ENCODE peak calls at places on chromosomes 2 and 18, in seven cellular contexts. One of them, this sample, is unnamed.

GRCh38 chr2:163039266-163039665 is 200.7 kb upstream of the KCNH7 start:
- DNase-seq in brain microvascular endothelial cell: no peak
- DNase-seq in bronchial epithelial cell: no peak
- DNase-seq in GM12864: no peak
- DNase-seq in MCF 10A: no peak
- DNase-seq in CD8-positive, alpha-beta T cell: no peak
- DNase-seq in AG09309: no peak
- DNase-seq in this sample: no peak

GRCh38 chr2:96733931-96734330 is 5.9 kb downstream of the LMAN2L start:
- DNase-seq in MCF 10A: no peak
- DNase-seq in brain microvascular endothelial cell: no peak
- DNase-seq in bronchial epithelial cell: no peak
- DNase-seq in AG09309: no peak
- DNase-seq in GM12864: no peak
- DNase-seq in CD8-positive, alpha-beta T cell: no peak
- DNase-seq in this sample: no peak

GRCh38 chr2:8554296-8554806 is 127.5 kb upstream of the ID2 start:
- DNase-seq in CD8-positive, alpha-beta T cell: no peak
- DNase-seq in brain microvascular endothelial cell: no peak
- DNase-seq in GM12864: no peak
- DNase-seq in MCF 10A: no peak
- DNase-seq in bronchial epithelial cell: no peak
- DNase-seq in AG09309: no peak
- DNase-seq in this sample: no peak

GRCh38 chr2:102101097-102101843 is 41.3 kb upstream of the IL1R1 start:
- DNase-seq in GM12864: no peak
- DNase-seq in CD8-positive, alpha-beta T cell: no peak
- DNase-seq in brain microvascular endothelial cell: no peak
- DNase-seq in AG09309: no peak
- DNase-seq in bronchial epithelial cell: no peak
- DNase-seq in MCF 10A: no peak
- DNase-seq in this sample: no peak

GRCh38 chr2:20282916-20283592 is 58.1 kb upstream of the SDC1 start:
- DNase-seq in GM12864: no peak
- DNase-seq in MCF 10A: no peak
- DNase-seq in CD8-positive, alpha-beta T cell: no peak
- DNase-seq in brain microvascular endothelial cell: no peak
- DNase-seq in AG09309: no peak
- DNase-seq in bronchial epithelial cell: no peak
- DNase-seq in this sample: no peak

GRCh38 chr18:48899558-48900174 is 51.1 kb downstream of the SMAD7 start:
- DNase-seq in brain microvascular endothelial cell: no peak
- DNase-seq in CD8-positive, alpha-beta T cell: no peak
- DNase-seq in AG09309: no peak
- DNase-seq in bronchial epithelial cell: peak; percentile 51
- DNase-seq in MCF 10A: no peak
- DNase-seq in GM12864: no peak
- DNase-seq in this sample: no peak

GRCh38 chr2:46780801-46781445 is 134.7 kb downstream of the MCFD2 start:
- DNase-seq in bronchial epithelial cell: no peak
- DNase-seq in AG09309: peak; percentile 85
- DNase-seq in CD8-positive, alpha-beta T cell: no peak
- DNase-seq in MCF 10A: no peak
- DNase-seq in GM12864: no peak
- DNase-seq in brain microvascular endothelial cell: no peak
- DNase-seq in this sample: no peak

GRCh38 chr2:128625966-128626757 is 307.5 kb upstream of the HS6ST1 start:
- DNase-seq in bronchial epithelial cell: no peak
- DNase-seq in MCF 10A: no peak
- DNase-seq in brain microvascular endothelial cell: no peak
- DNase-seq in GM12864: no peak
- DNase-seq in AG09309: no peak
- DNase-seq in CD8-positive, alpha-beta T cell: no peak
- DNase-seq in this sample: no peak

GRCh38 chr2:174748948-174749347 is 15.3 kb downstream of the CHRNA1 start:
- DNase-seq in AG09309: no peak
- DNase-seq in MCF 10A: peak; percentile 81
- DNase-seq in bronchial epithelial cell: peak; percentile 84
- DNase-seq in brain microvascular endothelial cell: peak; percentile 53
- DNase-seq in GM12864: no peak
- DNase-seq in CD8-positive, alpha-beta T cell: peak; percentile 53
- DNase-seq in this sample: peak; percentile 58

GRCh38 chr2:152518016-152518415 is 183.0 kb downstream of the FMNL2 start:
- DNase-seq in MCF 10A: no peak
- DNase-seq in CD8-positive, alpha-beta T cell: no peak
- DNase-seq in GM12864: no peak
- DNase-seq in brain microvascular endothelial cell: no peak
- DNase-seq in AG09309: no peak
- DNase-seq in bronchial epithelial cell: no peak
- DNase-seq in this sample: no peak

GRCh38 chr2:149597050-149598013 is 9.8 kb upstream of the MMADHC start:
- DNase-seq in AG09309: peak; percentile 86
- DNase-seq in CD8-positive, alpha-beta T cell: peak; percentile 6
- DNase-seq in bronchial epithelial cell: peak; percentile 85
- DNase-seq in brain microvascular endothelial cell: peak; percentile 90
- DNase-seq in MCF 10A: peak; percentile 79
- DNase-seq in GM12864: peak; percentile 68
- DNase-seq in this sample: peak; percentile 63

GRCh38 chr2:85584354-85584856 is at the start of gene VAMP5:
- DNase-seq in GM12864: no peak
- DNase-seq in bronchial epithelial cell: no peak
- DNase-seq in AG09309: no peak
- DNase-seq in MCF 10A: no peak
- DNase-seq in brain microvascular endothelial cell: no peak
- DNase-seq in CD8-positive, alpha-beta T cell: no peak
- DNase-seq in this sample: peak; percentile 88

GRCh38 chr2:128693630-128694029 is 375.0 kb upstream of the HS6ST1 start:
- DNase-seq in AG09309: no peak
- DNase-seq in MCF 10A: no peak
- DNase-seq in bronchial epithelial cell: no peak
- DNase-seq in brain microvascular endothelial cell: no peak
- DNase-seq in CD8-positive, alpha-beta T cell: no peak
- DNase-seq in GM12864: no peak
- DNase-seq in this sample: no peak

GRCh38 chr2:67581751-67582150 is 184.6 kb downstream of the ETAA1 start:
- DNase-seq in MCF 10A: no peak
- DNase-seq in GM12864: no peak
- DNase-seq in AG09309: no peak
- DNase-seq in bronchial epithelial cell: no peak
- DNase-seq in brain microvascular endothelial cell: no peak
- DNase-seq in CD8-positive, alpha-beta T cell: no peak
- DNase-seq in this sample: no peak

GRCh38 chr2:73859721-73860586 is 31.2 kb downstream of the STAMBP start:
- DNase-seq in bronchial epithelial cell: peak; percentile 87
- DNase-seq in CD8-positive, alpha-beta T cell: no peak
- DNase-seq in brain microvascular endothelial cell: peak; percentile 89
- DNase-seq in GM12864: no peak
- DNase-seq in AG09309: peak; percentile 41
- DNase-seq in MCF 10A: peak; percentile 68
- DNase-seq in this sample: no peak

DNA sequence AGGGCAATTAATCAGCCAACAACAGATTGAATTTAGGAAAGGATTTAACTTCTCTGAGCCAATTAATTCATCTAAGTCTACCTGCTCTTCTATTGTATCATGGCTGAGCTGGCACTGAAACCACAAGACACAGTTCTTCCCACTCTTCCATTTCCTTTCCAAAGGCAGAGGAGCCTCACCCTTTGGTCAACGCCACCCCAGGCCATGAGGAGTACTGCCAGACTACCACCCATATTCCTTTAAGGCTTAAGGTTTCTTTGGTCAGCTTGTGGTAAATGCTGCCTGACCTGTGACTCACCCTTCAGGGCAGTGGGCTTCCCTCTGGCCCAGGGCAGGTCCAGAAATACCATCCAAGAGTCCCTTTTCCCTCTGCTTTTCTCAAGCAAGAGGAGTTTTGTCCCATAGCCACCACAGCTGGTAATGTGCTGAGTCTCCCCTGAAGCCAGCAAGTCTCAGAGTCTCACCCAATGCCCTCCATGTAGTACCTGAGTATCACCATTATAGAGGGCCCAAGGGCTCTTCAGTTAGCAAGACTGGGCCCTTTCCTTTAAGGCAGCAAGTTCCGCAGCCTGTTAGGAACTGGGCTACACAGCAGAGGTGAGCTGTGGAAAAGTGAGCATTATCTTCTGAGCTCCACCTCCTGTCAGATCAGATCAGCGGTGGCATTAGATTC is 900.5 kb upstream of the CRIM1 start:
- DNase-seq in brain microvascular endothelial cell: peak; percentile 22
- DNase-seq in GM12864: no peak
- DNase-seq in bronchial epithelial cell: peak; percentile 17
- DNase-seq in AG09309: no peak
- DNase-seq in MCF 10A: peak; percentile 61
- DNase-seq in CD8-positive, alpha-beta T cell: no peak
- DNase-seq in this sample: no peak
- TF ChIP-seq CTCF in brain microvascular endothelial cell: peak; percentile 72
- TF ChIP-seq CTCF in GM12864: peak; percentile 26
- TF ChIP-seq CTCF in bronchial epithelial cell: no peak
- TF ChIP-seq CTCF in AG09309: no peak
- TF ChIP-seq CTCF in MCF 10A: peak; percentile 24
- TF ChIP-seq CTCF in CD8-positive, alpha-beta T cell: no peak
- TF ChIP-seq CTCF in this sample: peak; percentile 0

GRCh38 chr2:231786917-231787292 is 660 bp downstream of the COPS7B start:
- DNase-seq in CD8-positive, alpha-beta T cell: no peak
- DNase-seq in GM12864: no peak
- DNase-seq in brain microvascular endothelial cell: no peak
- DNase-seq in MCF 10A: no peak
- DNase-seq in AG09309: no peak
- DNase-seq in bronchial epithelial cell: no peak
- DNase-seq in this sample: no peak

GRCh38 chr2:231781798-231782726 is 980 bp upstream of the PDE6D start:
- DNase-seq in brain microvascular endothelial cell: peak; percentile 29
- DNase-seq in GM12864: no peak
- DNase-seq in bronchial epithelial cell: peak; percentile 90
- DNase-seq in CD8-positive, alpha-beta T cell: no peak
- DNase-seq in AG09309: no peak
- DNase-seq in MCF 10A: peak; percentile 61
- DNase-seq in this sample: peak; percentile 46

GRCh38 chr2:231785822-231786176 is 446 bp upstream of the COPS7B start:
- DNase-seq in MCF 10A: no peak
- DNase-seq in AG09309: no peak
- DNase-seq in GM12864: no peak
- DNase-seq in bronchial epithelial cell: no peak
- DNase-seq in brain microvascular endothelial cell: no peak
- DNase-seq in CD8-positive, alpha-beta T cell: no peak
- DNase-seq in this sample: no peak

GRCh38 chr2:231785413-231785812 is 832 bp upstream of the COPS7B start:
- DNase-seq in MCF 10A: no peak
- DNase-seq in GM12864: no peak
- DNase-seq in CD8-positive, alpha-beta T cell: no peak
- DNase-seq in bronchial epithelial cell: no peak
- DNase-seq in brain microvascular endothelial cell: no peak
- DNase-seq in AG09309: no peak
- DNase-seq in this sample: no peak

DNA sequence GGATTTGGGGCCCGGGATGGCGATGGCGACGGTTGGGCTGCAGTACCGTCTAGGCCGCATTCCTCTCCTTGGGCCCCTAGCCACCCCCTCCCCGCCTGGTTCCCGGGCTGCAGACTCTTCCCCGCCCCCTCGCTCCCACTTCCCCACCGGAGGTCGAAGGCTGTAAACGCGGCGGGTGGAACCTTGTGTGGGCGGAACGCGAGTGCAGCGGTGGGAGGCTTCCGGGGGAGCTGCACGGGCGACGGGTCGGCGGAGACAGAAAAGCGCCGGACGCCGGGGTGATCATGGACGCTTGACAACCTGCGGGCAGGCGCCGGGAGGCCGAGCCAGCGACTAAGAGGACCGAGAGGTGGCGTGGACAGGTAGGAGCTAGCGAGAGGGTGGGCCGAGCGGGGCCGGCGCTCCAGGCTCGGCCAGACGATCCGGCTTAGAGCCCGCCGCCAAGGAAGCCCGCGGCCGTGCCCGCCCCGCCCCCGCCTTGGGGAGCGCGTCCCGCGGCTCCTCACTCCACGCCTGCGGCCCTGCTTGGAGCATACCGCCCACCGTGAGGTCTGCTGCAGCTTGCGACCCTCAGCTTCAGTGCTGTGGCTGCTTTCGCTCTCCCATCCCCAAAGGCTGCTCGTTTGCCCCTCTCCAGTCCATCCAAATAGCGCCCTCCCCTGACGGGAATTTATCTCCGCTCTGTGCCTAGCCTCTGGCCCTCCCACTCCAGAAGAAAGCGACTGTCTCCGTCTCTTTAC is at the start of gene COPS7B:
- DNase-seq in CD8-positive, alpha-beta T cell: peak; percentile 57
- DNase-seq in brain microvascular endothelial cell: peak; percentile 60
- DNase-seq in GM12864: peak; percentile 57
- DNase-seq in bronchial epithelial cell: peak; percentile 61
- DNase-seq in AG09309: no peak
- DNase-seq in MCF 10A: peak; percentile 69
- DNase-seq in this sample: peak; percentile 89
- TF ChIP-seq CTCF in CD8-positive, alpha-beta T cell: peak; percentile 66
- TF ChIP-seq CTCF in brain microvascular endothelial cell: peak; percentile 68
- TF ChIP-seq CTCF in GM12864: peak; percentile 54
- TF ChIP-seq CTCF in bronchial epithelial cell: peak; percentile 83
- TF ChIP-seq CTCF in AG09309: peak; percentile 63
- TF ChIP-seq CTCF in MCF 10A: peak; percentile 64
- TF ChIP-seq CTCF in this sample: peak; percentile 47

DNA sequence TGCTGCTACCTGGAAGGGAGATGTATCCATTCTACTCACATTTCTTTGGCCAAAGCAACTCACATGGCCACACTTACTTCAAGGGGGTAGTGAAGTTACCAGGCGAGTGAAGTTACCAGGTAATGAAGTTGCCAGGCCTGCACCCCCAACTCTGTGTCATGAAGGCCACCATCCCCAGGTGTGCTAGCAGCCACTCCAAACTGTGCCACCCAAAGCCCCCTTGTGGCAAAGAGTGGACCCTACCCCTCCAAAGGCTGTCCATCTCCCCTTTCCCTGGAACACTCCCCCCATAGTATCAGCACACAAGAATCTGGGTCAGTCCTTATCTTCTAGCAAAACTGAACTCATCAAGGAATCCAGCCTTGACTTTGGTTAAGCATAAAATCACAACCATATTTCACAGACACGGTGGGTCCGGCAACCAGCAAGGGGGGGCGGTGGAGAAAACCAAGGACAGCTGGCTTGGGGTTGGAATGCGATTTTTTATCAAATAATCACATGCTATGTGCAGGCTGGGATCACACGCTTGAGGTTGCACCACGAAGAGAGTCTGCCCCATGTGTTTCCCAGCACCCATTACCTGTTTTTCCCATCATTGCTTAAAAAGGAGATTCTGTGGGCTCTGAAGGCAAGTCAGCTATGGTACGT is 60.9 kb downstream of the ZFP36L2 start:
- DNase-seq in CD8-positive, alpha-beta T cell: no peak
- DNase-seq in bronchial epithelial cell: no peak
- DNase-seq in brain microvascular endothelial cell: no peak
- DNase-seq in AG09309: no peak
- DNase-seq in MCF 10A: no peak
- DNase-seq in GM12864: no peak
- DNase-seq in this sample: no peak
- TF ChIP-seq CTCF in CD8-positive, alpha-beta T cell: no peak
- TF ChIP-seq CTCF in bronchial epithelial cell: no peak
- TF ChIP-seq CTCF in brain microvascular endothelial cell: peak; percentile 36
- TF ChIP-seq CTCF in AG09309: no peak
- TF ChIP-seq CTCF in MCF 10A: no peak
- TF ChIP-seq CTCF in GM12864: peak; percentile 11
- TF ChIP-seq CTCF in this sample: no peak

DNA sequence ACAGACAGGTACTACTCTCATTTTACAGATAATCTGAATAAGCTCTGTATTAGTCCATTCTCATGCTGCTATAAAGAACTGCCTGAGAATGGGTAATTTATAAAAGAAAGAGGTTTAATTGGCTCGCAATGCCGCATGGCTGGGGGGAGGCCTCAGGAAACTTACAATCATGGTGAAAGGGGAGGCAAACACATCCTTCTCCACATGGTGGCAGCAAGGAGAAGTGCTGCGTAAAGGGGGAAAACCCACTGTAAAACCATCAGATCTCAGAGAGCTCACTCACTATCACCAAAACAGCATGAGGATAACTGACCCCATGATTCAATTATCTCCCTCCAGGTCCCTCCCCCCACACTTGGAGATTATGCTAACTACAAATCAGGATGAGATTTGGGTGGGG is 254.4 kb downstream of the KCNE4 start:
- DNase-seq in GM12864: peak; percentile 2
- DNase-seq in MCF 10A: peak; percentile 42
- DNase-seq in bronchial epithelial cell: peak; percentile 25
- DNase-seq in brain microvascular endothelial cell: peak; percentile 47
- DNase-seq in CD8-positive, alpha-beta T cell: no peak
- DNase-seq in AG09309: no peak
- DNase-seq in this sample: peak; percentile 8
- TF ChIP-seq CTCF in GM12864: peak; percentile 70
- TF ChIP-seq CTCF in MCF 10A: peak; percentile 31
- TF ChIP-seq CTCF in bronchial epithelial cell: peak; percentile 26
- TF ChIP-seq CTCF in brain microvascular endothelial cell: peak; percentile 81
- TF ChIP-seq CTCF in CD8-positive, alpha-beta T cell: no peak
- TF ChIP-seq CTCF in AG09309: peak; percentile 62
- TF ChIP-seq CTCF in this sample: peak; percentile 27

This sample was measured in GM20000.